ENCODE peak calls at places on chromosomes 12 and 14, in nine cellular contexts. O is RWPE2, R is IMR-90, A is ovary, H is H1, U is A673, Z is osteocyte, B is progenitor cell of endocrine pancreas, K is mammary epithelial cell. T is an unnamed sample.

GRCh38 chr14:96824283-96824682 is 27.1 kb downstream of the VRK1 start:
- DNase-seq in O (no peak), R (peak; percentile 83), A (no peak), H (no peak), U (no peak), Z (no peak), B (no peak), K (peak; percentile 69), T (no peak)

GRCh38 chr12:80702889-80703605 is 4.4 kb upstream of the MYF6 start:
- DNase-seq in O (no peak), R (peak; percentile 77), A (no peak), H (no peak), U (no peak), Z (no peak), B (no peak), K (peak; percentile 78), T (no peak)

GRCh38 chr14:51546603-51547258 is 105.0 kb upstream of the FRMD6 start:
- DNase-seq in O (no peak), R (no peak), A (no peak), H (no peak), U (no peak), Z (no peak), B (no peak), K (no peak), T (no peak)

GRCh38 chr12:104285740-104286537 is 17.6 kb upstream of the EID3 start:
- DNase-seq in O (no peak), R (peak; percentile 70), A (no peak), H (no peak), U (no peak), Z (no peak), B (no peak), K (peak; percentile 89), T (no peak)

GRCh38 chr12:29073631-29074239 is 75.3 kb upstream of the FAR2 start:
- DNase-seq in O (no peak), R (peak; percentile 49), A (no peak), H (no peak), U (peak; percentile 64), Z (no peak), B (no peak), K (peak; percentile 39), T (no peak)

GRCh38 chr12:46963977-46964376 is 115.4 kb upstream of the PCED1B start:
- DNase-seq in O (peak; percentile 72), R (no peak), A (no peak), H (no peak), U (no peak), Z (no peak), B (no peak), K (peak; percentile 81), T (no peak)

GRCh38 chr14:95313707-95314106 is 6.0 kb downstream of the CLMN start:
- DNase-seq in O (no peak), R (peak; percentile 34), A (peak; percentile 43), H (no peak), U (no peak), Z (no peak), B (no peak), K (peak; percentile 80), T (no peak)

GRCh38 chr12:114777052-114777451 is 93.1 kb upstream of the TBX3 start:
- DNase-seq in O (no peak), R (peak; percentile 75), A (no peak), H (no peak), U (no peak), Z (no peak), B (no peak), K (peak; percentile 78), T (no peak)

GRCh38 chr14:103840016-103840415 is 7.4 kb downstream of the PPP1R13B start:
- DNase-seq in O (no peak), R (no peak), A (no peak), H (no peak), U (no peak), Z (no peak), B (no peak), K (no peak), T (no peak)

GRCh38 chr12:48815281-48816110 is 2.8 kb upstream of the CACNB3 start:
- DNase-seq in O (no peak), R (peak; percentile 78), A (peak; percentile 83), H (peak; percentile 87), U (peak; percentile 92), Z (peak; percentile 92), B (peak; percentile 45), K (peak; percentile 87), T (peak; percentile 90)

GRCh38 chr12:9113987-9114309 is 1.8 kb downstream of the A2M start:
- DNase-seq in O (no peak), R (no peak), A (no peak), H (no peak), U (no peak), Z (no peak), B (no peak), K (no peak), T (no peak)

GRCh38 chr12:76866726-76867125 is 12.1 kb downstream of the CSRP2 start:
- DNase-seq in O (no peak), R (peak; percentile 77), A (no peak), H (no peak), U (no peak), Z (no peak), B (no peak), K (peak; percentile 58), T (no peak)

GRCh38 chr12:112887542-112887941 is 19.2 kb upstream of the OAS1 start:
- DNase-seq in O (no peak), R (no peak), A (no peak), H (no peak), U (peak; percentile 30), Z (no peak), B (no peak), K (no peak), T (no peak)

GRCh38 chr12:112894128-112894527 is 12.6 kb upstream of the OAS1 start:
- DNase-seq in O (no peak), R (no peak), A (no peak), H (no peak), U (no peak), Z (no peak), B (no peak), K (no peak), T (no peak)

GRCh38 chr12:112892821-112893220 is 13.9 kb upstream of the OAS1 start:
- DNase-seq in O (no peak), R (no peak), A (no peak), H (no peak), U (no peak), Z (no peak), B (no peak), K (no peak), T (no peak)

DNA sequence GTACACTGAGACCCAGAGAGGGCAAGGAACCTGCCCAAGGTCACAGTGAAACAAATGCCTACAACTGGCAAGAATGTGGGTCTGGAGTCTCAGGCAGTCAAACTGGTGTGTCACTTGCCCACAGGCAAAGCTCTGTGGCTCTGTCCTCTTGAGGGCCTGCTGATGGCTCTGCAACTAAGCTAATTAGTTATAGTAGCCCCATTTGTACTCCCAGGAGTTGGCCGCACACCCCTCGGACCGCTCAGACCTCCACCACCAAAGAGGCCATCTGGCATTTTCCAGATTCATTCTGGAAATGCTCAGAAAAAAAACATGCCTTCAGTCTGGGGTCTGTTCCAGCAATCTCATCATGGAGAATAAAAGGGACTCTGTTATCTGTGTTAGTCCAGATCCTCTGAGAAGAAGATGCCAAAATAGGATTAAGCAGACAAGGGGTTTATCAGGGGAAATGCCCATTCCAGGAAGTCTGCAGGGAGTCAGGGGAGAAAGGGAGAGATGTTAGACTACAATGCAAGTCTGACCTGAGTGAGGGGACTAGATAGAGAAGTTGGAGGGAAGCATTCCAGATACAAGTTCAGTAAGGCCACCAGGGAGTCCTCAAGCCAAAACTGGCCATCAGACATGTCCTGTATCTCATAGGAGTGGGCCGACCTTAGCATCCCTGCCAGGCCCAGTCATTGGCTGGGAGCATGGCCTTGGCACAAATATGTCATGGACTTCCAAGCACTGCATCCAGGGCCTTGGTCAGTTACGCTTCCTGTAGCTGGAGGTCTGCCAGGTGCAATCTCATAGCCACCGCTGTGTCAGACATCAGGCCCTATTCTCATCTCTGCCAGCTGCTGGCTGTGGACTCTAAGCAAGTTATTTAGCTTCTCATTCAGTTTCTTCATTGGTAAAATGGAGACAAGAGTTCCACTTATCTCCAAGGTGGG is 15.4 kb upstream of the OAS1 start:
- DNase-seq in O (no peak), R (no peak), A (no peak), H (no peak), U (peak; percentile 28), Z (no peak), B (no peak), K (no peak), T (no peak)
- TF ChIP-seq CTCF in O (no peak), R (no peak), A (no peak), H (no peak), U (no peak), Z (no peak), B (no peak), K (no peak), T (no peak)

DNA sequence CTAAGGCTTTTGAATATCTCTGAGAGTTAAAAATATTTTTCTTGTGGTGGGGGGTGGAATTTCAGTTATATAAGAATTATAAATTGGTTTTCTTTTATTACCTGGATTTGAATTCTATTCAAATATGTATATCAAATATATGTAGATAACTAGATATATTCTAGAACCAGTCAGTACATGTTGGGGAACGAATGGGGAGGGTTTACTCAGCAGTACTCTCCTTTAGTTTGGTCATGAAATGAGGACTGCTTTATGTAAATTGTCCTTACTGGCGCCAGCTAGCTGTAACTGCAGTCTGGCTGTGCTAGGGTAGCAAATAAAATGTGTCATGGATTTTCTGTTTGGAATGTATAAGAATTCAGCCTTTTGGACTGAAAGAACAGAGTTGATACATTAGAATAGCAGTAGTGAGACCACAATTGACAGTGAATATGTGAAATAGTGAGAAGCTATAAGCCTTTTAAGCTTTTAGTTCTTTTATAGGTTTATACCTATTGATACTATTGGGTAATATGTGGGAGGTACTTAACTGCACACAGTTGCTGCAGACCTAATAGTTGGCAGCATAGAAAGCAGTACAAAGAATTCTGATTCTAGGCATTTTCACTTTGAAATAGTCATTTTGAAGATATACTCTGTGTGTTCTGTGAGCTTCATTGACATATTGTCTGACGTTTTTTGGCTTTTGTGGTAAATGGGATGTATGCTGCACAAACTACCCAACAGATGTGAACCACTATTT is 29.0 kb downstream of the ATF7IP start:
- DNase-seq in O (no peak), R (peak; percentile 84), A (no peak), H (no peak), U (peak; percentile 93), Z (no peak), B (no peak), K (peak; percentile 83), T (no peak)
- TF ChIP-seq CTCF in O (no peak), R (peak; percentile 11), A (no peak), H (no peak), U (no peak), Z (peak; percentile 8), B (peak; percentile 25), K (no peak), T (no peak)

DNA sequence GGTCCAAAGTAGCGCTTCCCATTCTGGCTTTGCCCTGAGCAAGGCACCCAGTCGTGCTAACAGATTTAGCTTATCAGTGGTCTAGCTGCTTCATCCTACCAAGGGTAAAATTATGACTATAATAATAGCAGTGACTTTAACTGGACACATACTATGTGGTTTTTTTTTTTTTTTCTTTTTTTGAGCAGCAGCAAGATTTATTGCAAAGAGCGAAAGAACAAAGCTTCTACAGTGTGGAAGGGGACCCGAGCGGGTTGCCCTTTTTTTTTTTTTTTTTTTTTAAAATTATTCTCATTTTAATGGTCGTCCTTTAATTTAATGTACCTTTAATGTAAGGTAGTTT is 505 bp downstream of the HELB start:
- DNase-seq in O (no peak), R (no peak), A (no peak), H (no peak), U (no peak), Z (no peak), B (no peak), K (no peak), T (no peak)
- TF ChIP-seq CTCF in O (no peak), R (no peak), A (no peak), H (no peak), U (no peak), Z (no peak), B (no peak), K (no peak), T (no peak)

GRCh38 chr12:110156766-110157165 is 32.6 kb downstream of the IFT81 start:
- DNase-seq in O (no peak), R (no peak), A (no peak), H (no peak), U (no peak), Z (no peak), B (no peak), K (no peak), T (no peak)
- TF ChIP-seq CTCF in O (no peak), R (no peak), A (no peak), H (no peak), U (no peak), Z (no peak), B (no peak), K (no peak), T (no peak)